ENCODE peak calls at places on chromosomes 6 and 20, in six cellular contexts. N is stimulated activated CD4-positive, alpha-beta T cell treated with anti-CD3 and anti-CD28 coated beads, Interleukin-1b, Interleukin-23, amount 100 ng/mL, for 1 hour; T is mesendoderm; U is OCI-M1; W is activated CD4-positive, CD25-positive, alpha-beta regulatory T cell; M is iris pigment epithelial cell. D is an unnamed sample.

GRCh38 chr20:19137641-19138040 is 74.8 kb upstream of the SLC24A3 start:
- DNase-seq in N (no peak), T (no peak), U (no peak), W (no peak), M (no peak), D (no peak)

GRCh38 chr6:145247677-145248419 is 487.5 kb downstream of the EPM2A start:
- DNase-seq in N (no peak), T (peak), U (peak), W (no peak), M (peak), D (peak)

GRCh38 chr20:62363920-62364851 is 2.9 kb downstream of the LAMA5 start:
- DNase-seq in N (no peak), T (no peak), U (peak), W (no peak), M (no peak), D (no peak)

GRCh38 chr6:41732601-41733348 is 2.6 kb downstream of the TFEB start:
- DNase-seq in N (peak), T (peak), U (peak), W (peak), M (peak), D (no peak)

GRCh38 chr20:63508072-63508768 is 9.3 kb upstream of the EEF1A2 start:
- DNase-seq in N (no peak), T (no peak), U (no peak), W (no peak), M (no peak), D (peak)

GRCh38 chr6:44234101-44235090 is 11.0 kb downstream of the SLC29A1 start:
- DNase-seq in N (no peak), T (peak), U (peak), W (no peak), M (peak), D (peak)

GRCh38 chr6:22754111-22754510 is 184.7 kb downstream of the HDGFL1 start:
- DNase-seq in N (no peak), T (no peak), U (no peak), W (no peak), M (peak), D (no peak)

GRCh38 chr6:36686668-36687513 is 8.4 kb downstream of the CDKN1A start:
- DNase-seq in N (no peak), T (no peak), U (no peak), W (no peak), M (no peak), D (no peak)

GRCh38 chr20:17610566-17611289 is 40.9 kb downstream of the DSTN start:
- DNase-seq in N (no peak), T (no peak), U (no peak), W (no peak), M (no peak), D (no peak)

GRCh38 chr6:20763311-20763710 is 229.1 kb downstream of the CDKAL1 start:
- DNase-seq in N (no peak), T (no peak), U (no peak), W (no peak), M (no peak), D (no peak)

GRCh38 chr6:14110001-14110818 is 7.4 kb upstream of the CD83 start:
- DNase-seq in N (no peak), T (no peak), U (no peak), W (no peak), M (no peak), D (no peak)

GRCh38 chr20:61520761-61521460 is 268.9 kb downstream of the CDH4 start:
- DNase-seq in N (no peak), T (peak), U (no peak), W (no peak), M (peak), D (no peak)

GRCh38 chr20:39961667-39962066 is 727.4 kb downstream of the MAFB start:
- DNase-seq in N (no peak), T (no peak), U (no peak), W (no peak), M (no peak), D (no peak)

GRCh38 chr20:4020256-4020655 is 4.9 kb upstream of the RNF24 start:
- DNase-seq in N (no peak), T (no peak), U (no peak), W (no peak), M (no peak), D (no peak)

GRCh38 chr20:58803533-58803932 is 47.2 kb downstream of the GNAS-AS1 start:
- DNase-seq in N (no peak), T (no peak), U (no peak), W (no peak), M (no peak), D (no peak)

GRCh38 chr6:121838842-121839241 is 403.4 kb downstream of the GJA1 start:
- DNase-seq in N (no peak), T (no peak), U (peak), W (no peak), M (peak), D (no peak)

GRCh38 chr20:5612476-5613291 is 137.5 kb upstream of the SHLD1 start:
- DNase-seq in N (no peak), T (no peak), U (no peak), W (no peak), M (peak), D (no peak)

GRCh38 chr6:111105578-111105977 is 18.3 kb downstream of the SLC16A10 start:
- DNase-seq in N (no peak), T (no peak), U (peak), W (no peak), M (peak), D (no peak)

GRCh38 chr20:40393161-40393560 is 295.9 kb downstream of the MAFB start:
- DNase-seq in N (no peak), T (peak), U (no peak), W (no peak), M (no peak), D (no peak)

GRCh38 chr20:41654884-41655283 is 36.7 kb upstream of the CHD6 start:
- DNase-seq in N (no peak), T (peak), U (peak), W (no peak), M (peak), D (no peak)

GRCh38 chr6:35776364-35777215 is at the start of gene CLPSL2:
- DNase-seq in N (no peak), T (peak), U (no peak), W (no peak), M (no peak), D (no peak)

GRCh38 chr6:124462746-124463145 is 499.5 kb upstream of the RNF217 start:
- DNase-seq in N (no peak), T (no peak), U (no peak), W (no peak), M (no peak), D (no peak)

GRCh38 chr6:55617272-55617671 is 38.3 kb upstream of the HMGCLL1 start:
- DNase-seq in N (no peak), T (peak), U (peak), W (no peak), M (peak), D (peak)

GRCh38 chr20:39433461-39433860 is 471.3 kb downstream of the DHX35 start:
- DNase-seq in N (no peak), T (no peak), U (no peak), W (no peak), M (no peak), D (no peak)

GRCh38 chr6:122726649-122727048 is 52.9 kb upstream of the FABP7 start:
- DNase-seq in N (no peak), T (peak), U (peak), W (no peak), M (peak), D (no peak)

GRCh38 chr20:13205848-13206434 is 15.1 kb upstream of the ISM1 start:
- DNase-seq in N (no peak), T (no peak), U (no peak), W (no peak), M (no peak), D (no peak)

GRCh38 chr6:11808054-11808453 is 29.5 kb upstream of the ADTRP start:
- DNase-seq in N (no peak), T (no peak), U (no peak), W (no peak), M (no peak), D (peak)

GRCh38 chr6:169160855-169161560 is 92.6 kb downstream of the THBS2 start:
- DNase-seq in N (no peak), T (no peak), U (no peak), W (no peak), M (no peak), D (peak)

GRCh38 chr6:25223421-25224052 is 55.6 kb upstream of the CARMIL1 start:
- DNase-seq in N (peak), T (peak), U (peak), W (peak), M (peak), D (peak)

GRCh38 chr6:34560366-34561226 is 4.5 kb upstream of the SPDEF start:
- DNase-seq in N (no peak), T (peak), U (peak), W (no peak), M (peak), D (no peak)

GRCh38 chr6:95601133-95601532 is 23.8 kb downstream of the MANEA start:
- DNase-seq in N (no peak), T (peak), U (no peak), W (no peak), M (peak), D (no peak)

GRCh38 chr6:17987576-17988421 is at the start of gene KIF13A:
- DNase-seq in N (no peak), T (peak), U (peak), W (no peak), M (peak), D (peak)